ENCODE peak calls at places on chromosomes 5 and 9, in five cellular contexts. B, J, X, G and K are unnamed samples.
A peak's percentile ranks its signal among the peaks of the same experiment; 100 is the strongest.

GRCh38 chr9:6212722-6213375 is 2.8 kb upstream of the IL33 start:
- DNase-seq in B (no peak), J (no peak), X (peak; percentile 35), G (no peak), K (no peak)

GRCh38 chr9:69611221-69611620 is 61.0 kb downstream of the APBA1 start:
- DNase-seq in B (no peak), J (no peak), X (no peak), G (no peak), K (no peak)

GRCh38 chr5:33579789-33580188 is 139.0 kb downstream of the TARS1 start:
- DNase-seq in B (no peak), J (no peak), X (no peak), G (no peak), K (no peak)

GRCh38 chr5:109709225-109709624 is 19.5 kb downstream of the MAN2A1 start:
- DNase-seq in B (no peak), J (no peak), X (no peak), G (no peak), K (no peak)

GRCh38 chr5:97065475-97065874 is 76.9 kb downstream of the LIX1 start:
- DNase-seq in B (no peak), J (no peak), X (peak; percentile 28), G (no peak), K (no peak)

GRCh38 chr5:156475831-156476551 is 149.0 kb downstream of the SGCD start:
- DNase-seq in B (no peak), J (no peak), X (no peak), G (no peak), K (peak; percentile 74)

GRCh38 chr5:93189707-93190120 is 391.3 kb downstream of the NR2F1-AS1 start:
- DNase-seq in B (no peak), J (no peak), X (peak; percentile 97), G (no peak), K (peak; percentile 25)

GRCh38 chr5:159933531-159934485 is 17.5 kb downstream of the ADRA1B start:
- DNase-seq in B (no peak), J (no peak), X (no peak), G (no peak), K (no peak)

GRCh38 chr5:14739538-14739937 is 75.0 kb downstream of the OTULIN start:
- DNase-seq in B (no peak), J (no peak), X (peak; percentile 89), G (no peak), K (no peak)

GRCh38 chr5:137072376-137073174 is 426.6 kb downstream of the SPOCK1 start:
- DNase-seq in B (no peak), J (no peak), X (no peak), G (no peak), K (no peak)

GRCh38 chr5:150615141-150615699 is 25.2 kb upstream of the SYNPO start:
- DNase-seq in B (no peak), J (no peak), X (no peak), G (peak; percentile 85), K (no peak)

GRCh38 chr9:129919836-129920235 is 84.6 kb downstream of the USP20 start:
- DNase-seq in B (no peak), J (no peak), X (no peak), G (no peak), K (no peak)

DNA sequence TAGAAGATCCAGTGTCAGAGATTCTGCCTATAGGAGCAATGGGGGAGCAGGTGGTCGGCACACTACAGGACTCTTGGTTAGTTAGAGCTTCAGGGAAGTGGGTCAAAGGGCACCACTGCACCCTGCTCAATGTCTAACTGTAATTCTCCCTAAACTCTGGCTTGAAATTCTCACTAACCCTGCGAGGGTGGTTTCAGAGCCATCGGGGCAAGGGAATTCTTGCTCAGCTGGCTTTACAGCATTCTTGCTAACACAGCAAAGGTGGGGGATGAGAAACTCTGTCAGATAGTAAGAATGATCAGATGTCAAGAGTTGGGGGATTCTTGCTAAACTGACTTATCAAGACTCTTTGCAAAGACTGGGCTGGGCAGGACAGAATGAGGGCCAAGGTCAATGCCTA is 4.7 kb upstream of the ZNF354C start:
- DNase-seq in B (no peak), J (no peak), X (no peak), G (no peak), K (no peak)
- H3K4me1 ChIP-seq in B (no peaks in the 10 kb centered on the region), J (no peaks in the 10 kb centered on the region), X (no peaks in the 10 kb centered on the region), G (no peaks in the 10 kb centered on the region), K (no peaks in the 10 kb centered on the region)

GRCh38 chr9:97672403-97672802 is 24.7 kb downstream of the XPA start:
- DNase-seq in B (no peak), J (no peak), X (no peak), G (no peak), K (no peak)

GRCh38 chr9:97668485-97668884 is 28.7 kb downstream of the XPA start:
- DNase-seq in B (no peak), J (no peak), X (no peak), G (no peak), K (no peak)

GRCh38 chr9:97670586-97670985 is 26.6 kb downstream of the XPA start:
- DNase-seq in B (no peak), J (no peak), X (no peak), G (no peak), K (no peak)

GRCh38 chr9:97675655-97676054 is 21.5 kb downstream of the XPA start:
- DNase-seq in B (no peak), J (no peak), X (no peak), G (no peak), K (no peak)

GRCh38 chr9:97673922-97674321 is 23.2 kb downstream of the XPA start:
- DNase-seq in B (no peak), J (no peak), X (no peak), G (no peak), K (no peak)
- H3K36me3 ChIP-seq in B (peaks cover 12% of the 10 kb centered on the region), J (peaks cover 92% of the 10 kb centered on the region), X (peaks cover 63% of the 10 kb centered on the region), G (peaks cover 13% of the 10 kb centered on the region), K (peaks cover 88% of the 10 kb centered on the region)

GRCh38 chr5:164132358-164132757 is 626.9 kb downstream of the MAT2B start:
- DNase-seq in B (no peak), J (no peak), X (no peak), G (no peak), K (no peak)

DNA sequence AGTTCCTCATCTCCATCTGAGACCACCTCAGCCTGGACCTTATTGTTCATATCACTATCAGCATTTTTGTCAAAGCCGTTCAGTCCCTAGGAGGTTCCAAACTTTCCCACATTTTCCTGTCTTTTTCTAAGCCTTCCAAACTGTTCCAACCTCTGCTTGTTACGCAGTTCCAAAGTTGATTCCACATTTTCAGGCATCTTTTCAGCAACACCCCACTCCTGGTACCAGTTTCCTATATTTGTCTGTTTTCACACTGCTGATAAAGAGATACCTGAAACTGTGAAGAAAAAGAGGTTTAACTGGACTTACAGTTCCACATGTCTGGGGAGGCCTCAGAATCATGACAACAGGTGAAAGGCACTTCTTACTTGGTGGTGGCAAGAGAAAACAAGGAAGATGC is 622.1 kb downstream of the MAT2B start:
- DNase-seq in B (no peak), J (no peak), X (no peak), G (no peak), K (no peak)
- H3K9me3 ChIP-seq in B (no peaks in the 10 kb centered on the region), J (peaks cover 8% of the 10 kb centered on the region), X (peaks cover 8% of the 10 kb centered on the region), G (peaks cover 4% of the 10 kb centered on the region), K (peaks cover 4% of the 10 kb centered on the region)

DNA sequence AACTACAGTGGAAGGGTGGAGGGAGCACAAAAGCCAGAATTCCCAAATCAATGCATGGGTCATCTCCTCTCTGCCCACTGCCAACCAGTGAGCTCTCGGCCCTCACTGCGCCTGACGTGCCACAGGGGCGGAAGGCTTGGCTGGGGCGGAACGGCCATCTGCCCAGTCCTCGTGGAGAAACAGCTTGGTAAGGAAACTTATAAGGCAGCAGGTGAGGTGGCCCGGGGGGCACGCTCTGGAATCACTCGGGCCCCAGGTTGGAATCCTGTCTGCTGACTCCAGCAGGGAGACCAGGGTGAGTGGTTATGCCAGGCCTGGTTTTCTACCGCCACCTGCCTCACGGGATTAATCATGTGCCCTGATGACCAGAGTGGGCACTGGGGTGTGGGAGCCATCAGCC is 52.3 kb downstream of the VAV2 start:
- DNase-seq in B (no peak), J (no peak), X (no peak), G (no peak), K (no peak)
- H3K4me1 ChIP-seq in B (no peaks in the 10 kb centered on the region), J (peaks cover 7% of the 10 kb centered on the region), X (peaks cover 7% of the 10 kb centered on the region), G (no peaks in the 10 kb centered on the region), K (peaks cover 29% of the 10 kb centered on the region)

GRCh38 chr5:135369952-135370351 is 29.1 kb downstream of the MACROH2A1 start:
- DNase-seq in B (no peak), J (no peak), X (no peak), G (no peak), K (no peak)
- H3K36me3 ChIP-seq in B (peaks cover 4% of the 10 kb centered on the region), J (peaks cover 74% of the 10 kb centered on the region), X (peaks cover 64% of the 10 kb centered on the region), G (peaks cover 13% of the 10 kb centered on the region), K (peaks cover 58% of the 10 kb centered on the region)

GRCh38 chr5:173591300-173591622 is 25.2 kb downstream of the BOD1 start:
- DNase-seq in B (no peak), J (peak; percentile 47), X (no peak), G (no peak), K (peak; percentile 51)
- H3K9me3 ChIP-seq in B (no peaks in the 10 kb centered on the region), J (peaks cover 4% of the 10 kb centered on the region), X (peaks cover 20% of the 10 kb centered on the region), G (peaks cover 8% of the 10 kb centered on the region), K (peaks cover 35% of the 10 kb centered on the region)

DNA sequence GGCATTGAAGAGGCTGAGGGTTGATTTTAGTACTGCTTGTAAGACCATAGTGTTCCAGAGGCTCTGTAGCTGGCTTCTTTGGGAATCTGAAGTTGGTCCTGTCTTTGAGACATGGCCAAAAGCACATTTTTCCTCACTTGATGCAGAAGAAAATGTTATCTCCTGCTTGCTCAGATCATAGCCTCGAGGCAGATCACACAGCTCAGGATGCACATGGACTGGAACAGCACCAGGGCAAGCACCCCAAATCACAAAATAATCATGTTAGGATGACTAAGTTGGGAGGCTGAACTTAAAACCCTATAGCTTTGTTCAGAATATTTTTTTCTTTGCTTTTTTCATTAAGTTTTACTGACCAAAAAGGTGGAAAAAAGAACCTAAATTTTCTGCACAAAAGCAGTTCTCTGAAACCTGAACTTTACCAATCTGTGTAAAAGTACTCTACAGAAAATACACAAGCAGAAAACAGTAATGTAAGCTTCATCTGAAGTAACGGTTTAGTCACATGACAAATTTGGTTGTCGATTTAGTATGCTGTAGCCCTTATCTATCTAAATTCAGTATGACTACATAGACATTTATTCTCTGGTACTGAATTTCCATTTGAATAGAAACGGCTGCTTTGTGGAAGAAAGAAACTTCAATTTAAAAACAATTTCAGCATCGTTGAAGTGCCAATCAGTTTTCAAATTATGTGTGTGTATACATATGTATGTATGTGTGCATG is 3.4 kb downstream of the KLHL9 start:
- DNase-seq in B (no peak), J (peak; percentile 14), X (no peak), G (no peak), K (no peak)
- H3K4me1 ChIP-seq in B (peaks cover 4% of the 10 kb centered on the region), J (peaks cover 12% of the 10 kb centered on the region), X (peaks cover 42% of the 10 kb centered on the region), G (peaks cover 6% of the 10 kb centered on the region), K (peaks cover 3% of the 10 kb centered on the region)

GRCh38 chr9:89447416-89447815 is 50.5 kb downstream of the SEMA4D start:
- DNase-seq in B (no peak), J (no peak), X (no peak), G (no peak), K (no peak)
- H3K36me3 ChIP-seq in B (no peaks in the 10 kb centered on the region), J (no peaks in the 10 kb centered on the region), X (no peaks in the 10 kb centered on the region), G (no peaks in the 10 kb centered on the region), K (no peaks in the 10 kb centered on the region)

GRCh38 chr5:140764177-140765020 is 21.5 kb upstream of the PCDHA1 start:
- DNase-seq in B (no peak), J (no peak), X (no peak), G (no peak), K (no peak)
- H3K9me3 ChIP-seq in B (no peaks in the 10 kb centered on the region), J (peaks cover 32% of the 10 kb centered on the region), X (peaks cover 26% of the 10 kb centered on the region), G (peaks cover 17% of the 10 kb centered on the region), K (peaks cover 42% of the 10 kb centered on the region)

GRCh38 chr5:154842689-154843530 is 7.5 kb downstream of the FAXDC2 start:
- DNase-seq in B (no peak), J (no peak), X (no peak), G (no peak), K (no peak)
- H3K4me1 ChIP-seq in B (no peaks in the 10 kb centered on the region), J (no peaks in the 10 kb centered on the region), X (no peaks in the 10 kb centered on the region), G (no peaks in the 10 kb centered on the region), K (no peaks in the 10 kb centered on the region)